ENCODE peak calls at places on chromosomes 12 and 14, in four cellular contexts. One of them, this sample, is unnamed.

GRCh38 chr14:99395904-99396530 is 84.6 kb downstream of the SETD3 start:
- DNase-seq in CD4-positive, CD25-positive, alpha-beta regulatory T cell: peak
- DNase-seq in K562: no peak
- DNase-seq in heart left ventricle: no peak
- DNase-seq in this sample: peak

GRCh38 chr14:76267322-76268012 is 108.5 kb upstream of the ESRRB start:
- DNase-seq in CD4-positive, CD25-positive, alpha-beta regulatory T cell: peak
- DNase-seq in K562: no peak
- DNase-seq in heart left ventricle: peak
- DNase-seq in this sample: peak

GRCh38 chr12:54925319-54925718 is 59.2 kb downstream of the TESPA1 start:
- DNase-seq in CD4-positive, CD25-positive, alpha-beta regulatory T cell: no peak
- DNase-seq in K562: no peak
- DNase-seq in heart left ventricle: no peak
- DNase-seq in this sample: no peak

GRCh38 chr14:104359301-104359968 is 220.1 kb upstream of the C14orf180 start:
- DNase-seq in CD4-positive, CD25-positive, alpha-beta regulatory T cell: no peak
- DNase-seq in K562: no peak
- DNase-seq in heart left ventricle: peak
- DNase-seq in this sample: no peak

GRCh38 chr12:5902736-5903135 is 42.3 kb downstream of the ANO2 start:
- DNase-seq in CD4-positive, CD25-positive, alpha-beta regulatory T cell: no peak
- DNase-seq in K562: no peak
- DNase-seq in heart left ventricle: no peak
- DNase-seq in this sample: no peak

GRCh38 chr12:75606146-75606545 is 94.7 kb upstream of the KRR1 start:
- DNase-seq in CD4-positive, CD25-positive, alpha-beta regulatory T cell: no peak
- DNase-seq in K562: no peak
- DNase-seq in heart left ventricle: no peak
- DNase-seq in this sample: peak

GRCh38 chr12:59811991-59812390 is 216.2 kb downstream of the SLC16A7 start:
- DNase-seq in CD4-positive, CD25-positive, alpha-beta regulatory T cell: no peak
- DNase-seq in K562: no peak
- DNase-seq in heart left ventricle: no peak
- DNase-seq in this sample: no peak

GRCh38 chr14:51545396-51545795 is 106.3 kb upstream of the FRMD6 start:
- DNase-seq in CD4-positive, CD25-positive, alpha-beta regulatory T cell: no peak
- DNase-seq in K562: no peak
- DNase-seq in heart left ventricle: no peak
- DNase-seq in this sample: no peak

GRCh38 chr12:109542014-109542413 is 31.3 kb downstream of the MMAB start:
- DNase-seq in CD4-positive, CD25-positive, alpha-beta regulatory T cell: no peak
- DNase-seq in K562: no peak
- DNase-seq in heart left ventricle: no peak
- DNase-seq in this sample: peak

GRCh38 chr14:74491952-74492351 is 1.2 kb downstream of the NPC2 start:
- DNase-seq in CD4-positive, CD25-positive, alpha-beta regulatory T cell: peak
- DNase-seq in K562: peak
- DNase-seq in heart left ventricle: no peak
- DNase-seq in this sample: peak

GRCh38 chr12:7108042-7108927 is 729 bp downstream of the C1RL start:
- DNase-seq in CD4-positive, CD25-positive, alpha-beta regulatory T cell: peak
- DNase-seq in K562: peak
- DNase-seq in heart left ventricle: peak
- DNase-seq in this sample: peak

GRCh38 chr14:74257078-74257987 is 18.1 kb downstream of the VSX2 start:
- DNase-seq in CD4-positive, CD25-positive, alpha-beta regulatory T cell: peak
- DNase-seq in K562: peak
- DNase-seq in heart left ventricle: peak
- DNase-seq in this sample: peak

GRCh38 chr14:77562681-77563080 is 53.8 kb downstream of the SPTLC2 start:
- DNase-seq in CD4-positive, CD25-positive, alpha-beta regulatory T cell: no peak
- DNase-seq in K562: no peak
- DNase-seq in heart left ventricle: no peak
- DNase-seq in this sample: peak

GRCh38 chr12:2108166-2108565 is 55.4 kb downstream of the CACNA1C start:
- DNase-seq in CD4-positive, CD25-positive, alpha-beta regulatory T cell: no peak
- DNase-seq in K562: no peak
- DNase-seq in heart left ventricle: no peak
- DNase-seq in this sample: no peak

GRCh38 chr12:3164454-3165310 is 87.5 kb downstream of the TSPAN9 start:
- DNase-seq in CD4-positive, CD25-positive, alpha-beta regulatory T cell: no peak
- DNase-seq in K562: no peak
- DNase-seq in heart left ventricle: no peak
- DNase-seq in this sample: no peak

GRCh38 chr12:58920102-58920955 is at the start of gene LRIG3:
- DNase-seq in CD4-positive, CD25-positive, alpha-beta regulatory T cell: peak
- DNase-seq in K562: peak
- DNase-seq in heart left ventricle: peak
- DNase-seq in this sample: peak

GRCh38 chr12:100953677-100954076 is 159.1 kb downstream of the ANO4 start:
- DNase-seq in CD4-positive, CD25-positive, alpha-beta regulatory T cell: no peak
- DNase-seq in K562: no peak
- DNase-seq in heart left ventricle: no peak
- DNase-seq in this sample: no peak

GRCh38 chr12:47767197-47767724 is 5.8 kb upstream of the SLC48A1 start:
- DNase-seq in CD4-positive, CD25-positive, alpha-beta regulatory T cell: peak
- DNase-seq in K562: peak
- DNase-seq in heart left ventricle: peak
- DNase-seq in this sample: peak

GRCh38 chr12:3998968-3999792 is 126.0 kb upstream of the PARP11 start:
- DNase-seq in CD4-positive, CD25-positive, alpha-beta regulatory T cell: no peak
- DNase-seq in K562: no peak
- DNase-seq in heart left ventricle: no peak
- DNase-seq in this sample: no peak

GRCh38 chr12:57765003-57765697 is 1.7 kb downstream of the CYP27B1 start:
- DNase-seq in CD4-positive, CD25-positive, alpha-beta regulatory T cell: peak
- DNase-seq in K562: no peak
- DNase-seq in heart left ventricle: peak
- DNase-seq in this sample: no peak

GRCh38 chr14:29925106-29925722 is 2.4 kb downstream of the PRKD1 start:
- DNase-seq in CD4-positive, CD25-positive, alpha-beta regulatory T cell: no peak
- DNase-seq in K562: no peak
- DNase-seq in heart left ventricle: no peak
- DNase-seq in this sample: peak

GRCh38 chr14:31992051-31992450 is 85.1 kb upstream of the ARHGAP5 start:
- DNase-seq in CD4-positive, CD25-positive, alpha-beta regulatory T cell: no peak
- DNase-seq in K562: no peak
- DNase-seq in heart left ventricle: no peak
- DNase-seq in this sample: peak

GRCh38 chr14:67411375-67411774 is 590 bp downstream of the PLEK2 start:
- DNase-seq in CD4-positive, CD25-positive, alpha-beta regulatory T cell: no peak
- DNase-seq in K562: no peak
- DNase-seq in heart left ventricle: no peak
- DNase-seq in this sample: no peak

GRCh38 chr14:92712654-92713051 is 35.8 kb downstream of the LGMN start:
- DNase-seq in CD4-positive, CD25-positive, alpha-beta regulatory T cell: no peak
- DNase-seq in K562: no peak
- DNase-seq in heart left ventricle: no peak
- DNase-seq in this sample: no peak

GRCh38 chr14:52315355-52315718 is 1.2 kb downstream of the PTGER2 start:
- DNase-seq in CD4-positive, CD25-positive, alpha-beta regulatory T cell: peak
- DNase-seq in K562: no peak
- DNase-seq in heart left ventricle: no peak
- DNase-seq in this sample: peak

GRCh38 chr12:109115758-109116610 is at the start of gene ACACB:
- DNase-seq in CD4-positive, CD25-positive, alpha-beta regulatory T cell: no peak
- DNase-seq in K562: no peak
- DNase-seq in heart left ventricle: peak
- DNase-seq in this sample: no peak

GRCh38 chr12:45989277-45989856 is 1.0 kb downstream of the SCAF11 start:
- DNase-seq in CD4-positive, CD25-positive, alpha-beta regulatory T cell: peak
- DNase-seq in K562: no peak
- DNase-seq in heart left ventricle: no peak
- DNase-seq in this sample: peak

GRCh38 chr12:89344862-89345202 is 7.5 kb downstream of the DUSP6 start:
- DNase-seq in CD4-positive, CD25-positive, alpha-beta regulatory T cell: no peak
- DNase-seq in K562: no peak
- DNase-seq in heart left ventricle: no peak
- DNase-seq in this sample: no peak

GRCh38 chr12:89486231-89486630 is 38.4 kb downstream of the GALNT4 start:
- DNase-seq in CD4-positive, CD25-positive, alpha-beta regulatory T cell: no peak
- DNase-seq in K562: no peak
- DNase-seq in heart left ventricle: no peak
- DNase-seq in this sample: no peak

GRCh38 chr12:80264386-80264785 is 165.0 kb downstream of the OTOGL start:
- DNase-seq in CD4-positive, CD25-positive, alpha-beta regulatory T cell: no peak
- DNase-seq in K562: no peak
- DNase-seq in heart left ventricle: no peak
- DNase-seq in this sample: peak

GRCh38 chr12:57156701-57157403 is 9.4 kb upstream of the LRP1-AS start:
- DNase-seq in CD4-positive, CD25-positive, alpha-beta regulatory T cell: no peak
- DNase-seq in K562: no peak
- DNase-seq in heart left ventricle: no peak
- DNase-seq in this sample: no peak

GRCh38 chr12:42020226-42020625 is 124.4 kb downstream of the GXYLT1 start:
- DNase-seq in CD4-positive, CD25-positive, alpha-beta regulatory T cell: no peak
- DNase-seq in K562: no peak
- DNase-seq in heart left ventricle: no peak
- DNase-seq in this sample: no peak
- H3K4me3 ChIP-seq in CD4-positive, CD25-positive, alpha-beta regulatory T cell: no peak
- H3K4me3 ChIP-seq in K562: no peak
- H3K4me3 ChIP-seq in heart left ventricle: no peak
- H3K4me3 ChIP-seq in this sample: no peak

GRCh38 chr12:114691810-114692557 is 8.0 kb upstream of the TBX3 start:
- DNase-seq in CD4-positive, CD25-positive, alpha-beta regulatory T cell: no peak
- DNase-seq in K562: no peak
- DNase-seq in heart left ventricle: no peak
- DNase-seq in this sample: no peak

GRCh38 chr12:114691196-114691595 is 7.2 kb upstream of the TBX3 start:
- DNase-seq in CD4-positive, CD25-positive, alpha-beta regulatory T cell: no peak
- DNase-seq in K562: no peak
- DNase-seq in heart left ventricle: no peak
- DNase-seq in this sample: no peak

GRCh38 chr12:114694436-114695304 is 10.7 kb upstream of the TBX3 start:
- DNase-seq in CD4-positive, CD25-positive, alpha-beta regulatory T cell: no peak
- DNase-seq in K562: no peak
- DNase-seq in heart left ventricle: no peak
- DNase-seq in this sample: no peak

GRCh38 chr12:114693532-114693931 is 9.6 kb upstream of the TBX3 start:
- DNase-seq in CD4-positive, CD25-positive, alpha-beta regulatory T cell: no peak
- DNase-seq in K562: no peak
- DNase-seq in heart left ventricle: no peak
- DNase-seq in this sample: no peak

GRCh38 chr12:114692558-114693531 is 8.9 kb upstream of the TBX3 start:
- DNase-seq in CD4-positive, CD25-positive, alpha-beta regulatory T cell: no peak
- DNase-seq in K562: no peak
- DNase-seq in heart left ventricle: no peak
- DNase-seq in this sample: no peak
- H3K4me3 ChIP-seq in CD4-positive, CD25-positive, alpha-beta regulatory T cell: no peak
- H3K4me3 ChIP-seq in K562: no peak
- H3K4me3 ChIP-seq in heart left ventricle: peak
- H3K4me3 ChIP-seq in this sample: peak

GRCh38 chr12:103840881-103841689 is at the start of gene NT5DC3:
- DNase-seq in CD4-positive, CD25-positive, alpha-beta regulatory T cell: peak
- DNase-seq in K562: peak
- DNase-seq in heart left ventricle: peak
- DNase-seq in this sample: peak
- H3K4me3 ChIP-seq in CD4-positive, CD25-positive, alpha-beta regulatory T cell: peak
- H3K4me3 ChIP-seq in K562: peak
- H3K4me3 ChIP-seq in heart left ventricle: peak
- H3K4me3 ChIP-seq in this sample: peak

GRCh38 chr14:23054000-23054811 is 3.1 kb downstream of the CDH24 start:
- DNase-seq in CD4-positive, CD25-positive, alpha-beta regulatory T cell: no peak
- DNase-seq in K562: peak
- DNase-seq in heart left ventricle: no peak
- DNase-seq in this sample: no peak
- H3K4me3 ChIP-seq in CD4-positive, CD25-positive, alpha-beta regulatory T cell: no peak
- H3K4me3 ChIP-seq in K562: no peak
- H3K4me3 ChIP-seq in heart left ventricle: no peak
- H3K4me3 ChIP-seq in this sample: no peak

DNA sequence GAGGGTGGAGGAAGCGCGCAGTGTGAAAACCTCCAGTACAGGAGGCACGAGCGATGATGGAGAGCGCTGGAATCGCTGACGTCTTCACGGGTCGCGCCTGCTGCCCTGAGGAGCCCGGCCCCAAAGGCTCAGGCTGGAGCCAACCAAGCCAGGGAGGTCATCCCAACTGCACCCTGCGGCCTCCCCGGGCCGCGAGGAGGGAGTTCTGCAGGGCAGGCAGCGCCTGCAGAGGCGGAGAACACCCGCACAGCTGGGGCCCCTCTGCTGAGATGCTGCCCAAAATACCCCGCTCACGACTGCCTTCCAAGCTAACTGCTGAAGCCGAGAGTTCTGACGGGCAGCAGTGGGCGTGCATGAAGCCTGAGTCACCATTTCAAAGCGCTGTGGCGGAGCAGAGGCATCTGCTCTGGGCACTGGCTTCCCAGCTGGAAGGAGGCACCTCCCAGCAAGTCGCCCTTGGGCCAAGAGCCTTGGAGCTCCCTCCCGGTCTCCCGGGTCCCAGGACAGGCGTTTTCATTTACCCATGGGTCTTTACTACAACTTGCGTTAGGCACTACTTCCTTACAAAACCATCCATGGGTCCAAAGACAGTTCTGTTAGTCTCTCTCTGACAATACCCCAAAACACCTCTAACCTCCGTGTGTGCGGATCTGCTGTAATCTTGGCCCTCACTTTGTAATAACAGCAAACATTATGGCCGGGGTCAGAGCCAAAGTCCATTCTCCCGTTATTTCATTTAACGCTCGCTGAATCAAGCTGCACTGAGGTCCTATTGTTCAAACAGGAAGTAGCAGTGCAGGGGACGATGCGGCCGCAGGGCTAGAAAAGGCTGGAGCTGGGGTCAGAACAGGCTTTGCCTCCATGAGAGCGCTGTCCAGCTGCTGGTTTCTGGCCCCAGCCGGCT is 60.1 kb upstream of the RIMBP2 start:
- DNase-seq in CD4-positive, CD25-positive, alpha-beta regulatory T cell: peak
- DNase-seq in K562: peak
- DNase-seq in heart left ventricle: peak
- DNase-seq in this sample: peak
- H3K4me3 ChIP-seq in CD4-positive, CD25-positive, alpha-beta regulatory T cell: peak
- H3K4me3 ChIP-seq in K562: no peak
- H3K4me3 ChIP-seq in heart left ventricle: peak
- H3K4me3 ChIP-seq in this sample: peak

GRCh38 chr14:71554959-71555612 is 377.1 kb upstream of the RGS6 start:
- DNase-seq in CD4-positive, CD25-positive, alpha-beta regulatory T cell: no peak
- DNase-seq in K562: no peak
- DNase-seq in heart left ventricle: no peak
- DNase-seq in this sample: no peak
- H3K4me3 ChIP-seq in CD4-positive, CD25-positive, alpha-beta regulatory T cell: peak
- H3K4me3 ChIP-seq in K562: no peak
- H3K4me3 ChIP-seq in heart left ventricle: no peak
- H3K4me3 ChIP-seq in this sample: no peak

GRCh38 chr14:91243098-91243483 is 1.4 kb downstream of the GPR68 start:
- DNase-seq in CD4-positive, CD25-positive, alpha-beta regulatory T cell: no peak
- DNase-seq in K562: no peak
- DNase-seq in heart left ventricle: no peak
- DNase-seq in this sample: no peak
- H3K4me3 ChIP-seq in CD4-positive, CD25-positive, alpha-beta regulatory T cell: peak
- H3K4me3 ChIP-seq in K562: no peak
- H3K4me3 ChIP-seq in heart left ventricle: no peak
- H3K4me3 ChIP-seq in this sample: no peak

GRCh38 chr12:94621662-94622359 is 28.5 kb downstream of the TMCC3 start:
- DNase-seq in CD4-positive, CD25-positive, alpha-beta regulatory T cell: peak
- DNase-seq in K562: no peak
- DNase-seq in heart left ventricle: no peak
- DNase-seq in this sample: peak
- H3K4me3 ChIP-seq in CD4-positive, CD25-positive, alpha-beta regulatory T cell: peak
- H3K4me3 ChIP-seq in K562: no peak
- H3K4me3 ChIP-seq in heart left ventricle: no peak
- H3K4me3 ChIP-seq in this sample: no peak

GRCh38 chr14:103207038-103207403 is 83.8 kb downstream of the TNFAIP2 start:
- DNase-seq in CD4-positive, CD25-positive, alpha-beta regulatory T cell: no peak
- DNase-seq in K562: peak
- DNase-seq in heart left ventricle: peak
- DNase-seq in this sample: peak
- H3K4me3 ChIP-seq in CD4-positive, CD25-positive, alpha-beta regulatory T cell: no peak
- H3K4me3 ChIP-seq in K562: peak
- H3K4me3 ChIP-seq in heart left ventricle: peak
- H3K4me3 ChIP-seq in this sample: peak

This sample was measured in fibroblast of mammary gland.